ENCODE peak calls at places on chromosomes 11 and 22, in six cellular contexts. Y is HepG2, V is A549, W is K562, E is GM12878, G is endothelial cell of umbilical vein. Z is an unnamed sample.

GRCh38 chr11:26960265-26960664 is 33.6 kb upstream of the FIBIN start:
- DNase-seq in Y (no peak), V (no peak), G (no peak), W (no peak), E (no peak), Z (no peak)

GRCh38 chr11:12269104-12269441 is 108.3 kb upstream of the PARVA start:
- DNase-seq in W (no peak), V (no peak), E (no peak), Y (no peak), G (peak), Z (no peak)

GRCh38 chr22:27181537-27181936 is 524.1 kb downstream of the MIAT start:
- DNase-seq in Y (no peak), G (no peak), V (no peak), W (no peak), E (no peak), Z (no peak)

GRCh38 chr22:46150615-46151423 is 493 bp downstream of the PPARA start:
- DNase-seq in V (peak), G (peak), E (no peak), W (peak), Y (no peak), Z (peak)

GRCh38 chr11:76762867-76763572 is 20.1 kb upstream of the TSKU start:
- DNase-seq in Y (no peak), W (no peak), G (no peak), V (no peak), E (no peak), Z (no peak)

GRCh38 chr22:40560551-40560950 is 76.0 kb downstream of the MRTFA start:
- DNase-seq in V (no peak), E (no peak), G (peak), Y (no peak), W (peak), Z (peak)

GRCh38 chr11:69089258-69089657 is 40.5 kb downstream of the TPCN2 start:
- DNase-seq in E (no peak), W (no peak), Y (no peak), G (peak), V (no peak), Z (peak)

GRCh38 chr22:41846268-41847002 is 13.5 kb downstream of the SREBF2 start:
- DNase-seq in V (no peak), G (peak), Y (no peak), E (no peak), W (peak), Z (no peak)

GRCh38 chr11:75476716-75477613 is 44.0 kb upstream of the KLHL35 start:
- DNase-seq in G (no peak), W (peak), V (no peak), E (no peak), Y (no peak), Z (no peak)

GRCh38 chr11:59172345-59173079 is 580 bp downstream of the DTX4 start:
- DNase-seq in V (no peak), E (peak), W (no peak), G (no peak), Y (peak), Z (peak)

GRCh38 chr11:74538680-74539079 is 45.2 kb upstream of the LIPT2 start:
- DNase-seq in E (no peak), G (no peak), W (no peak), Y (no peak), V (no peak), Z (no peak)

GRCh38 chr22:40107756-40108437 is 69.8 kb upstream of the TNRC6B start:
- DNase-seq in V (no peak), Y (no peak), E (no peak), G (no peak), W (no peak), Z (no peak)

GRCh38 chr11:68369161-68369560 is 56.8 kb downstream of the LRP5 start:
- DNase-seq in E (no peak), G (no peak), V (no peak), W (no peak), Y (no peak), Z (no peak)

GRCh38 chr11:107689317-107690202 is 22.3 kb downstream of the SLN start:
- DNase-seq in G (peak), E (no peak), Y (peak), V (peak), W (peak), Z (peak)

GRCh38 chr11:119169272-119169719 is 771 bp downstream of the NLRX1 start:
- DNase-seq in V (peak), Y (peak), G (peak), W (no peak), E (no peak), Z (peak)

GRCh38 chr22:30838111-30838510 is 130.5 kb downstream of the MORC2 start:
- DNase-seq in Y (no peak), G (no peak), V (no peak), E (no peak), W (no peak), Z (no peak)

GRCh38 chr11:66289548-66290331 is 797 bp upstream of the YIF1A start:
- DNase-seq in Y (no peak), E (peak), W (peak), G (no peak), V (peak), Z (peak)

GRCh38 chr11:103349595-103349994 is 240.4 kb downstream of the DYNC2H1 start:
- DNase-seq in G (no peak), E (no peak), V (no peak), Y (no peak), W (no peak), Z (no peak)

GRCh38 chr11:32105871-32106312 is 15.0 kb downstream of the RCN1 start:
- DNase-seq in E (peak), W (no peak), G (no peak), V (no peak), Y (no peak), Z (no peak)

GRCh38 chr11:69148806-69149205 is 6.9 kb upstream of the SMIM38 start:
- DNase-seq in Y (no peak), G (no peak), E (no peak), W (no peak), V (no peak), Z (no peak)

GRCh38 chr22:17777717-17778044 is 3.4 kb upstream of the BID start:
- DNase-seq in W (no peak), V (no peak), Y (no peak), E (no peak), G (no peak), Z (no peak)

GRCh38 chr11:117369521-117369920 is 41.9 kb downstream of the CEP164 start:
- DNase-seq in E (no peak), Y (no peak), V (no peak), W (no peak), G (no peak), Z (no peak)

GRCh38 chr11:86152901-86153300 is 84.0 kb upstream of the PICALM start:
- DNase-seq in Y (no peak), E (no peak), W (no peak), G (no peak), V (no peak), Z (no peak)

GRCh38 chr22:47802446-47802845 is 1040.0 kb downstream of the TBC1D22A start:
- DNase-seq in Y (no peak), E (no peak), W (no peak), G (no peak), V (no peak), Z (no peak)

GRCh38 chr11:112013501-112014164 is 11.6 kb upstream of the DLAT start:
- DNase-seq in E (no peak), G (no peak), Y (no peak), V (no peak), W (no peak), Z (no peak)
- TF ChIP-seq MAX in E (no peak), G (no peak), Y (no peak), V (no peak), W (no peak), Z (no peak)

DNA sequence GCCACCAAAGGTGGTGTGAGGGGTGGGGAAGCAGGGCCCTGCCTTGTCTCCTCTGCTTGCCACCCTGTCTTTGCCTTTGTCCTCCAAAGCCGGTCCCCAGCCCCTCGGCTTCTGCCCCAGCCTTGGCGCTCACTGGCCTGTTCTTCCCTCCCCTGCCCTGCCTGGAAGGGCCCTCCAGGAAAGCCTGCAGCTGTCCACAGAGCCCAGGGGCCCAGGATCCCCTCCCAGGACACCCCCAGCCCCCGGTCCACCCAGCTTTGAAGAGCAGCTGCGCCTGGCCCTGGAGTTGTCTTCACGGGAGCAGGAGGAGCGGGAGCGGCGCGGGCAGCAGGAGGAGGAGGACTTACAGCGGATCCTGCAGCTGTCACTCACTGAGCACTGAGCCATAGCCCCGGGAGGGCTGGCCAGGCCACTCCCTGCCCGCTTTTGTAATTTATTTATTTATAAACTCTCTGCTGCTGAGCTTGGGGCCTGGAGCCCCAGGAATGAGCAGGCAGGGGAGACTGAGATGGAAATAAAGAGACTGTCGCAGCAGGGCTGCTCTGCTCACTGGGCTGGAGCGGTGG is 1.3 kb upstream of the SSH3 start:
- DNase-seq in V (no peak), G (no peak), Y (no peak), E (no peak), W (no peak), Z (peak)
- TF ChIP-seq POLR2A in V (no peak), G (no peak), Y (no peak), E (no peak), W (no peak), Z (peak)

GRCh38 chr11:78800089-78800690 is 225.5 kb upstream of the NARS2 start:
- DNase-seq in Y (no peak), W (no peak), E (no peak), G (no peak), V (no peak), Z (no peak)

GRCh38 chr11:78803995-78804394 is 229.3 kb upstream of the NARS2 start:
- DNase-seq in W (no peak), G (no peak), Y (no peak), V (no peak), E (no peak), Z (no peak)

GRCh38 chr11:78800756-78801155 is 226.1 kb upstream of the NARS2 start:
- DNase-seq in E (no peak), Y (no peak), G (no peak), V (no peak), W (no peak), Z (no peak)

GRCh38 chr11:78801161-78801884 is 226.7 kb upstream of the NARS2 start:
- DNase-seq in Y (no peak), W (no peak), G (peak), E (no peak), V (no peak), Z (peak)

DNA sequence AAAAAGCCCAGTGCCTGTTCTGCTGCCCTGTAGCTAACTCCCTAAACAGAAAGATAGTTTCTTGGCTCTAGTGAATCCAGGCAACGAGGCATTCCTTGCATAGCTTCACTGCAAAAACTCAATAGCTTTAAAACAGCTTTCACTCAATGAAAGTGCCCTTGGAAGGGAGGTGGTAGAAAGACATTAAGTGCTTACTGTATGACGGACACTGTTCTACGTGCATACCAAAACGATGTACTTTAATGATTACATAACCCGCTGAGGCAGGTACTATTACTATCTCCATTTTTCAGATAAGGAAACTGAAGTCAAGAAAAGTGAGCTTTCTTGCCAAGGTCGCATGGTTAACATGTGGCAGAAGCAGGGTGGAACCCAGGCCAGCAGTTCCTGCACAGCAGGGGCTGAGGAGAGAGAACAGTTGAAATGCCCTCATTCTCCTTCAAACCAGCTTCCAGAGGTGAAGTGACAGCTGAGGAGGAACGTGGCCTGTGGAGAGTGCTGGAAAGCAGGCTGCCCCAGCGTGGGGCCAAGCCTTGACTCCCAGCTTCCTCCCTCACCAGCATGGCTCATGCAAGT is 227.5 kb upstream of the NARS2 start:
- DNase-seq in Y (no peak), E (no peak), W (no peak), G (no peak), V (no peak), Z (no peak)
- TF ChIP-seq MYC in Y (no peak), E (no peak), W (no peak), G (no peak), V (no peak), Z (no peak)

GRCh38 chr11:105078283-105078682 is 33.1 kb upstream of the CARD16 start:
- DNase-seq in E (no peak), W (no peak), V (no peak), G (no peak), Y (no peak), Z (no peak)
- TF ChIP-seq MAX in E (no peak), W (no peak), V (no peak), G (no peak), Y (no peak), Z (no peak)

GRCh38 chr11:114156131-114156581 is 96.6 kb downstream of the ZBTB16 start:
- DNase-seq in G (no peak), E (no peak), Y (no peak), W (no peak), V (no peak), Z (no peak)

GRCh38 chr11:114155116-114155515 is 95.6 kb downstream of the ZBTB16 start:
- DNase-seq in Y (no peak), E (no peak), V (no peak), G (no peak), W (no peak), Z (no peak)

GRCh38 chr11:114153224-114153623 is 93.7 kb downstream of the ZBTB16 start:
- DNase-seq in V (no peak), W (no peak), Y (no peak), G (no peak), E (no peak), Z (no peak)

GRCh38 chr11:114152785-114153184 is 93.3 kb downstream of the ZBTB16 start:
- DNase-seq in W (no peak), G (no peak), Y (no peak), E (no peak), V (no peak), Z (no peak)

DNA sequence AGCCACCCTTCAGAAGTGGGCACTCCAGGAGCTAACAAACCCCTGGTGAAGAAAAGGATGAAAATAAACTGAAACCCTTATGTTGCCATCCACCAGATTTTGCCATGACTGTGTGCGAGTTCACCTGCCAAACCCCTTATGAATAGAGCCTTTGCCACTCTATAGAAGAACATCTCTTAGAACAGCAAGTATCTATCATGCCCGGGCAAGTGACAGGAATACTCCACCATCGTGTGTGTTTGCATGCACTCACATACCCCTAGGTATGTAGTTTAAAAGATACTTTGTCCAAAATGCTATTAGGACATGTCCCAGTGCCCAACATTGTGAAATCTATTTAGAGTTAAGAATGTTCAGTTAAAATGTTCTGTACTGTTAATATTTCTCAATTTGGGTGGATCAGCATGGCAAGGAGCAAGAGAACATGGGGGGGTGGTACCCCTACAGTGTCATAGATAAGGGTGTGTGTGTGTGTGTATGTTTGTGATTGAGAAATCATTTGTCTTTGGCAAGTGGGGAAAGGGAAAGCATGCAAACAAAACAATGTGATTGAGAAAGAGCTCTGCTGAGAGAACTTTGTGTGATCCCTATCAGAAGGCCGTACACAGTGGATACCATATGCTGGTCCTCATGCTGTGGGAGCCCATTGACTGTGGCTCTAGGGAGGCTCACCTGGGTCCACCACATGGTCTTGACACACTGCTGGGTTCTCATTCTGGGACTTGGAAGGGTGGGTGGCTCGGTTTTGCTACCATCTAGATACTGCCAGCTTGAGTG is 94.9 kb downstream of the ZBTB16 start:
- DNase-seq in W (no peak), E (no peak), Y (peak), V (no peak), G (no peak), Z (peak)
- TF ChIP-seq POLR2A in W (no peak), E (no peak), Y (no peak), V (no peak), G (no peak), Z (no peak)

GRCh38 chr22:28222571-28222970 is 303.5 kb upstream of the PITPNB start:
- DNase-seq in E (no peak), W (no peak), G (no peak), V (no peak), Y (no peak), Z (no peak)

GRCh38 chr22:28222976-28223375 is 303.9 kb upstream of the PITPNB start:
- DNase-seq in W (no peak), G (no peak), V (no peak), Y (no peak), E (no peak), Z (no peak)

GRCh38 chr22:28217277-28217676 is 298.2 kb upstream of the PITPNB start:
- DNase-seq in W (no peak), E (no peak), G (no peak), V (no peak), Y (no peak), Z (no peak)

GRCh38 chr22:28220626-28221363 is 301.7 kb upstream of the PITPNB start:
- DNase-seq in E (no peak), Y (no peak), V (no peak), W (no peak), G (no peak), Z (no peak)

DNA sequence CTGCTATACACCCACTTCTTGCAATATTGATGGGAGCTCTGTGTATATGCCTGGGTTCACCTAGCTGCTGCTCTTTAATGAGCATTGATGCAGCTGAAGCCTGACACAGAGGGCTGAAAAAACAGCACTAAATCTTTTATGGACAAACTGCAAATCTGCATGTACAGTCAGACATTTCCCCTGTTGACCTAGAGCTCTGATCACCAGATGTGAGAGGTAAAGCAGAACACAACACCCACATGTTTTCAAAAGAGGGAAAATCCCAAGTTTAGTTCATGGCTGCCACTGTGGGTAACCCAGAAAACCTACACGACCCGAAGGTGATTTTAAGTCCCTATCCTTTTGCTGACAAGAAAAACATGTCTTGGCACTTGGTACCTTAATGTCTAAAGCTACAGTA is 303.0 kb upstream of the PITPNB start:
- DNase-seq in E (no peak), W (no peak), G (no peak), V (no peak), Y (no peak), Z (no peak)
- TF ChIP-seq MYC in E (no peak), W (no peak), G (no peak), V (no peak), Y (no peak), Z (no peak)

Z was measured in NB4.